ENCODE peak calls at places on chromosomes 6 and 20, in seven cellular contexts. C, S, V, Z, I, G and Y are unnamed samples.

GRCh38 chr6:126307859-126308258 is 32.1 kb upstream of the CENPW start:
- DNase-seq in I (no peak), S (no peak), V (peak; percentile 38), C (no peak), Z (peak; percentile 46), G (peak; percentile 58), Y (no peak)

GRCh38 chr6:18585032-18585573 is 198.0 kb downstream of the RNF144B start:
- DNase-seq in V (peak; percentile 48), I (peak; percentile 46), G (peak; percentile 64), S (no peak), C (no peak), Z (no peak), Y (no peak)

GRCh38 chr20:35871311-35871771 is 83.0 kb downstream of the SCAND1 start:
- DNase-seq in Z (no peak), I (no peak), S (no peak), C (no peak), G (peak; percentile 60), V (no peak), Y (no peak)

GRCh38 chr20:1671891-1672669 is 14.5 kb upstream of the SIRPG start:
- DNase-seq in G (no peak), Z (no peak), C (no peak), V (no peak), I (no peak), S (no peak), Y (no peak)

GRCh38 chr20:35007413-35007812 is 51.7 kb downstream of the MYH7B start:
- DNase-seq in G (no peak), C (no peak), S (no peak), V (no peak), I (peak; percentile 19), Z (no peak), Y (no peak)

GRCh38 chr6:144362042-144363018 is 77.2 kb downstream of the UTRN start:
- DNase-seq in Z (no peak), I (no peak), G (peak; percentile 57), S (no peak), V (no peak), C (no peak), Y (no peak)

GRCh38 chr6:76381612-76382011 is 309.1 kb upstream of the IMPG1 start:
- DNase-seq in G (no peak), C (no peak), S (no peak), V (no peak), I (no peak), Z (no peak), Y (no peak)

GRCh38 chr6:157045831-157046454 is 268.8 kb downstream of the ARID1B start:
- DNase-seq in G (peak; percentile 70), C (no peak), Z (peak; percentile 39), V (peak; percentile 49), S (no peak), I (no peak), Y (no peak)